ENCODE peak calls at places on chromosome 14, in six cellular contexts. B is prostate gland, N is adrenal gland, G is heart right ventricle, C is kidney, L is ovary. Y is an unnamed sample.
A peak's percentile ranks its signal among the peaks of the same experiment; 100 is the strongest.

GRCh38 chr14:87810711-87811110 is 182.3 kb downstream of the GALC start:
- DNase-seq in B (no peak), C (no peak), L (no peak), G (no peak), N (peak; percentile 24), Y (no peak)

GRCh38 chr14:55388160-55388559 is 23.5 kb downstream of the ATG14 start:
- DNase-seq in G (no peak), N (no peak), L (no peak), B (no peak), C (no peak), Y (no peak)

GRCh38 chr14:75126121-75126544 is 715 bp downstream of the NEK9 start:
- DNase-seq in B (no peak), C (no peak), L (no peak), G (no peak), N (no peak), Y (no peak)

GRCh38 chr14:95226801-95227200 is 69.5 kb upstream of the DICER1 start:
- DNase-seq in N (no peak), B (no peak), L (no peak), C (peak; percentile 85), G (no peak), Y (no peak)

GRCh38 chr14:79464468-79464867 is 746.8 kb downstream of the DIO2 start:
- DNase-seq in N (no peak), L (no peak), C (no peak), B (no peak), G (no peak), Y (no peak)

GRCh38 chr14:96861568-96862310 is 64.6 kb downstream of the VRK1 start:
- DNase-seq in L (no peak), C (no peak), B (no peak), G (no peak), N (peak; percentile 9), Y (no peak)

GRCh38 chr14:103832046-103832445 is 15.3 kb downstream of the PPP1R13B start:
- DNase-seq in C (no peak), G (no peak), L (no peak), B (no peak), N (no peak), Y (no peak)

GRCh38 chr14:95885866-95886265 is 9.2 kb downstream of the TUNAR start:
- DNase-seq in L (no peak), N (no peak), C (peak; percentile 80), G (no peak), B (no peak), Y (no peak)

GRCh38 chr14:101078105-101078891 is 174.8 kb upstream of the RTL1 start:
- DNase-seq in N (no peak), C (no peak), B (no peak), G (no peak), L (no peak), Y (no peak)

GRCh38 chr14:23481362-23481970 is 12.0 kb downstream of the NGDN start:
- DNase-seq in B (no peak), L (no peak), C (no peak), N (no peak), G (no peak), Y (no peak)

DNA sequence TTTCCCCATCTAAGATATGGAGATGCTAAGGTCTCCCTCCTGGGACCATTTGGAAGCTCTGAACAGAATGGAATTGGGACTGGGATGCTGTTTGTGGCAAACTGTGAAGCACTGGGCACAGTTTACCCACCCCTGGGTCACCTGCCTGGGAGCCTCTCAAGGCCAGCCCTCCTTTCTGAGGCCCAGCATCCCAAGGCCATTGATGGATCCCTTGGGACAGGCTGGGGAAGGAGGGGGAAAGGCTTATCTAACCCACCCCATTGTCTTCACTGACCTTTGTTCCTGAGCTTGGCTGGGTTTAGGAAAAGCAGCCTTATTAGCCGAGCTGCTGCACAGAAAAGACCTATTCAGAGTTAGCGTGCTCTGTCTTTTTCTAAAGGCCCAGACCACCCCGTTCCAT is 5.2 kb downstream of the CCDC85C start:
- DNase-seq in L (no peak), N (no peak), G (no peak), B (no peak), C (no peak), Y (no peak)
- H3K4me1 ChIP-seq in L (peaks cover 27% of the 10 kb centered on the region), N (peaks cover 72% of the 10 kb centered on the region), G (peaks cover 96% of the 10 kb centered on the region), B (peaks cover 31% of the 10 kb centered on the region), C (peaks cover 46% of the 10 kb centered on the region), Y (peaks cover 100% of the 10 kb centered on the region)

GRCh38 chr14:35986219-35986573 is 160.1 kb downstream of the BRMS1L start:
- DNase-seq in C (no peak), G (no peak), B (no peak), L (no peak), N (no peak), Y (no peak)

GRCh38 chr14:35988550-35988949 is 162.4 kb downstream of the BRMS1L start:
- DNase-seq in L (no peak), C (no peak), N (no peak), G (no peak), B (no peak), Y (no peak)

GRCh38 chr14:35988972-35989690 is 163.0 kb downstream of the BRMS1L start:
- DNase-seq in B (no peak), N (no peak), G (no peak), L (no peak), C (no peak), Y (no peak)

GRCh38 chr14:35987731-35988130 is 161.6 kb downstream of the BRMS1L start:
- DNase-seq in B (no peak), N (no peak), C (no peak), L (no peak), G (no peak), Y (no peak)

DNA sequence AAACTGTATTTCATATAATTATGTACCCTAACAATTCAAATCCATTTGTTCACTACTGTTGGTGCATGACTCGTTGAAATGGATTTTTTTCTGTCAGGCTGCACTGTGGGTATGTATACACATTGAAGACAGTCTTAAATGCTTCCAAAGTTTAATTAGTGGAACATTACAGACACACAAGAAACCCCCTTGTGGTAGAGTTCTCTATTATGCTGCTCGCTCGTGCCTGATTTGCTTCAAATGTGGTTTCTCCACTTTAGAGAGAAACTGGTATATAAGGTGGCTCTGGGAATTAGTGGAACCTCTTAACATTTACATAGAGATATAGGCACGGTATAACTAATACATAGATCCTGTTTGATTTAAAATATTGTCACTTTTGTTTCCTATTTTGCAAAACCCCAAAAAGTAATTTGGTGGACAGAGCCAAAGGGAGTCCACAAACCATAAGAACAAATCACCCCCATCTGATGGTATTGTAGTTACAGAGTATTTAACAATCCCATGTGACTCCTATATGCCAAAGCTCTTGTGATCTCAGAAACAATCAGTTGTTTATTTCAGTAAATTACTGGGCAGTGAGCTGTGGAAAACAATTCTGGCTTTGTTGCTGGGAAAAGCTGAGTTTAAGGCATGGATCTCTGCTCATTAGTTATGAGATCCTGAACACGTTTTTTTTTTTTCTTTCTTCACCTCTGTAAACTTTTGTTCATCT is 159.5 kb downstream of the BRMS1L start:
- DNase-seq in G (no peak), N (no peak), C (no peak), B (no peak), L (no peak), Y (no peak)
- TF ChIP-seq CTCF in G (no peak), N (no peak), C (no peak), B (no peak), L (no peak), Y (no peak)

GRCh38 chr14:85622106-85622505 is 92.2 kb downstream of the FLRT2 start:
- DNase-seq in G (no peak), N (no peak), B (no peak), C (no peak), L (no peak), Y (no peak)

GRCh38 chr14:85619866-85620265 is 89.9 kb downstream of the FLRT2 start:
- DNase-seq in G (no peak), B (no peak), C (no peak), N (no peak), L (no peak), Y (no peak)

GRCh38 chr14:85620937-85621336 is 91.0 kb downstream of the FLRT2 start:
- DNase-seq in L (no peak), C (no peak), N (no peak), B (no peak), G (no peak), Y (no peak)

GRCh38 chr14:85617799-85618198 is 87.9 kb downstream of the FLRT2 start:
- DNase-seq in G (no peak), B (no peak), N (no peak), L (no peak), C (no peak), Y (no peak)

DNA sequence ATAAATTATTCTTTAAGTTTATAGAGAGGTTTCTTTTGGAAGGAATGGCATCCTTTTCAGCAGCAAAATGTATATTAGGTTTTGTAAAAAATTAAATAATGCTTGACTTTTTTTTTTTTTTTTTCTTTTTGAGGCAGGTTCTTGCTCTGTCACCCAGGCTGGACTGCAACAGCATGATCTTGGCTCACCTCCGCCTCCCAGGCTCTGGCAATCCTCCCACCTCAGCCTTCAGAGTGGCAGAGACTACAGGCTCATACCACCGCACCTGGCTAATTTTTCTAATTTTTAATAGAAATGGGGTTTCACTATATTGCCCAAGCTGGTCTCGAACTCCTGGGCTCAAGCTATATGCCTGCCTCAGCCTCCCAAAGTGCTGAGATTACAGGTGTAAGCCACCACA is 89.0 kb downstream of the FLRT2 start:
- DNase-seq in N (no peak), G (no peak), C (no peak), L (no peak), B (no peak), Y (no peak)
- H3K36me3 ChIP-seq in N (no peaks in the 10 kb centered on the region), G (no peaks in the 10 kb centered on the region), C (no peaks in the 10 kb centered on the region), L (no peaks in the 10 kb centered on the region), B (no peaks in the 10 kb centered on the region), Y (peaks cover 7% of the 10 kb centered on the region)

DNA sequence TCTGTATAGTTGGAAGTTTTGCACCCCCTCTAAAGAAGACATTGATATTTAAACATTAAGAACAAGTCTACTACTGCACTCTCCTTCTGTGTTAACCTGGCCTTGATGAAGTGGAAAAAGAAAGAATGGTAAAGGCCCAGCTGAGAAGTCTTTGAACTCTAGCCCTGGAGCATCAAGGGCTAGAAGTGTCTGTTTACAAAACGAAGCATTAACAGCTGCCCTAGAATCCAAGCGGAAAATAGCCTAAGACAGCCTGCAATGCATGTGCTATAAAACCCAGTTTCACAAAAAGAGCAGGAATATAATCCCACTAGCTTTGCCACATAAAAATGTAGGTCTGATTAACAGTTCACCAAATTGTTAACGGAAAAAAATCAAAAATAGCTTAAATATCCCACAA is 60.5 kb downstream of the NUMB start:
- DNase-seq in G (no peak), N (no peak), B (no peak), L (no peak), C (no peak), Y (no peak)
- H3K4me1 ChIP-seq in G (peaks cover 13% of the 10 kb centered on the region), N (no peaks in the 10 kb centered on the region), B (no peaks in the 10 kb centered on the region), L (no peaks in the 10 kb centered on the region), C (no peaks in the 10 kb centered on the region), Y (peaks cover 22% of the 10 kb centered on the region)

DNA sequence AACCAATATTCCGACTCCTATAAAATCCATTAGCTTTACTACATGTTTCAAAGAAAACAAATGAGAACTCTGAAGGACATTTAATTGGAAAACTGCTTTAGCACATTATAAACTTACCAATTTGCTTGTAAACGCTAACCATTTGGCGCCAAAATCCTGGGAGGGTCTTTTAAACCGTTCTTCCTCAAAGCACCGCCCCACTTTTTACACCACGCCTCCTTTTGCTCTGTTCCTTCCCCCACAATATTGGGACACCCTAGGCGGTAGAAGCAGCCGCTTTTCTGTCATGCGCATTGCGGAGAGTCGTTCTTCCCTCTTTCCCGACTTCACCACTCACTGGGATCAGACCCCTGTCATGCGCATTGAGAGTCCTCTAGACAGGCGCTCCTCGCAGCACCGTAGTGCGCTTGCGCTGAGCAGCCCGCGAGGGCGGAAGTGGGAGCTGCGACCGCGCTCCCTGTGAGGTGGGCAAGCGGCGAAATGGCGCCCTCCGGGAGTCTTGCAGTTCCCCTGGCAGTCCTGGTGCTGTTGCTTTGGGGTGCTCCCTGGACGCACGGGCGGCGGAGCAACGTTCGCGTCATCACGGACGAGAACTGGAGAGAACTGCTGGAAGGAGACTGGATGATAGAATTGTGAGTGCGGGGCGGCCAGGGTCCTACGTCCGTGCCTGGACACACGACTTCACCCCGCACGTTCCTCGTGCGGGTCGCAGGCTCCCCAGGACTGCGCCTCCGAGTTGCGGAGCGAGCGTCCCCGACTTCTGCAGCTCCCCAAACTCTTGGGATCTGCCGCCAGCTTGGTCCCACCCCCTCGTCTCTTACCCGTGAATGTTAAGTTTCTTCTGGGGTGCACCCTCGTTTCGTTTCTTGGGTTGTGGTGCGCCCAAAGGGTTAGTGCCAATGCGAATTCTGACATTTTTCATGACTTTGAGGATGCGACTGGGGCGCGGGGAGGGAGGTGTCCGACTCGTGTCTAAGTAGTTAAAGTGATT is at the start of gene TMX1:
- DNase-seq in B (peak; percentile 92), C (peak; percentile 98), L (peak; percentile 95), N (peak; percentile 98), G (peak; percentile 97), Y (peak; percentile 94)
- TF ChIP-seq CTCF in B (no peak), C (no peak), L (no peak), N (no peak), G (no peak), Y (peak; percentile 14)

Y was measured in left ventricle myocardium inferior.